ENCODE peak calls at places on chromosome 15, in six cellular contexts. V is heart left ventricle, T is upper lobe of right lung, C is A549, L is AG09309, E is Peyer's patch. H is an unnamed sample.
A peak's percentile ranks its signal among the peaks of the same experiment; 100 is the strongest.

GRCh38 chr15:68207176-68207935 is 2.2 kb upstream of the CALML4 start:
- DNase-seq in V (no peak), T (no peak), C (no peak), L (no peak), E (no peak), H (peak; percentile 16)

GRCh38 chr15:25169318-25169717 is 214.5 kb downstream of the SNRPN start:
- DNase-seq in V (peak; percentile 6), T (peak; percentile 38), C (no peak), L (no peak), E (peak; percentile 15), H (no peak)

GRCh38 chr15:98684441-98684840 is 36.1 kb downstream of the IGF1R start:
- DNase-seq in V (no peak), T (no peak), C (no peak), L (peak; percentile 78), E (no peak), H (no peak)

GRCh38 chr15:60399931-60400330 is 2.1 kb upstream of the ANXA2 start:
- DNase-seq in V (no peak), T (no peak), C (no peak), L (no peak), E (no peak), H (no peak)

GRCh38 chr15:73174171-73174570 is 121.9 kb downstream of the NEO1 start:
- DNase-seq in V (no peak), T (no peak), C (no peak), L (no peak), E (no peak), H (no peak)

GRCh38 chr15:39721893-39722292 is 60.7 kb downstream of the FSIP1 start:
- DNase-seq in V (no peak), T (no peak), C (no peak), L (no peak), E (no peak), H (no peak)

GRCh38 chr15:41417812-41418211 is 917 bp downstream of the RTF1 start:
- DNase-seq in V (no peak), T (no peak), C (no peak), L (no peak), E (no peak), H (no peak)

GRCh38 chr15:57873564-57874209 is 167.2 kb downstream of the POLR2M start:
- DNase-seq in V (no peak), T (no peak), C (no peak), L (no peak), E (no peak), H (no peak)

GRCh38 chr15:30877070-30877469 is 26.6 kb upstream of the FAN1 start:
- DNase-seq in V (no peak), T (no peak), C (no peak), L (no peak), E (no peak), H (no peak)

GRCh38 chr15:79932447-79932846 is 35.6 kb upstream of the MTHFS start:
- DNase-seq in V (no peak), T (no peak), C (no peak), L (no peak), E (no peak), H (no peak)
- TF ChIP-seq CTCF in V (no peak), T (no peak), C (no peak), L (no peak), E (no peak), H (no peak)

DNA sequence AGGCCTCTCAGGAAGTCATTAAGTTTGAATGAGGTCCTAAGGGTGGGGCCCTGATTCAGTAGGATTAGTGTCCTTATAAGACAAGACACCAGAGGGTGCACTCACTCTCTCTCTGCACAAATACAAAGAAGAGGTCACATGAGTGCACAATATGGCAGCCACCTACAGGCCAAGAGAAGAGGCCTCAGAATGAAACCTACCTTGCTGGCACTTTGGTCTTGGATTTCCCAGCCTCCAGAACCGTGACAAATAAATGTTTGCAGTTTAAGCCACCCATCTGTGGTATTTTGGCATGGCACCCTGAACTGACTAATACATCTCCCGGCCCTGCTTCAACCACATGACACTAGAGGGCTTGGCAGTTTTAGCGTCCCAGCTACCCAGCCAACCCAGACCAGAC is 73.9 kb upstream of the CHRNB4 start:
- DNase-seq in V (no peak), T (no peak), C (peak; percentile 79), L (no peak), E (no peak), H (no peak)
- TF ChIP-seq CTCF in V (no peak), T (no peak), C (peak; percentile 19), L (no peak), E (no peak), H (no peak)

GRCh38 chr15:91706366-91707032 is 147.0 kb upstream of the SLCO3A1 start:
- DNase-seq in V (peak; percentile 79), T (peak; percentile 75), C (peak; percentile 79), L (peak; percentile 11), E (peak; percentile 56), H (peak; percentile 59)
- TF ChIP-seq CTCF in V (peak; percentile 93), T (peak; percentile 94), C (peak; percentile 59), L (peak; percentile 87), E (peak; percentile 22), H (no peak)

GRCh38 chr15:55990986-55991385 is 2.4 kb downstream of the NEDD4 start:
- DNase-seq in V (no peak), T (no peak), C (no peak), L (no peak), E (no peak), H (no peak)
- TF ChIP-seq CTCF in V (no peak), T (no peak), C (peak; percentile 33), L (no peak), E (no peak), H (no peak)

GRCh38 chr15:77647961-77648360 is 15.2 kb upstream of the LINGO1 start:
- DNase-seq in V (no peak), T (no peak), C (no peak), L (no peak), E (no peak), H (no peak)
- TF ChIP-seq CTCF in V (no peak), T (no peak), C (no peak), L (no peak), E (no peak), H (no peak)